ENCODE peak calls at places on chromosomes 3 and 15, in eight cellular contexts. Y is mammary epithelial cell, K is GM23248, R is transverse colon, Z is psoas muscle, D is Caco-2, I is RWPE2, H is lower lobe of right lung. O is an unnamed sample.
A peak's percentile ranks its signal among the peaks of the same experiment; 100 is the strongest.

GRCh38 chr3:127632035-127632434 is 3.0 kb downstream of the PODXL2 start:
- DNase-seq in Y (no peak), K (no peak), R (no peak), Z (no peak), D (no peak), I (no peak), H (no peak), O (no peak)

GRCh38 chr3:96991812-96992211 is 177.4 kb downstream of the EPHA6 start:
- DNase-seq in Y (no peak), K (peak; percentile 0), R (no peak), Z (no peak), D (no peak), I (no peak), H (no peak), O (no peak)

GRCh38 chr3:53696401-53697172 is 149.6 kb downstream of the CHDH start:
- DNase-seq in Y (no peak), K (peak; percentile 25), R (no peak), Z (no peak), D (peak; percentile 16), I (no peak), H (peak; percentile 55), O (no peak)

GRCh38 chr3:24042879-24043567 is 97.9 kb downstream of the NR1D2 start:
- DNase-seq in Y (no peak), K (peak; percentile 8), R (no peak), Z (no peak), D (no peak), I (no peak), H (no peak), O (no peak)

GRCh38 chr3:27877122-27878011 is 155.2 kb upstream of the EOMES start:
- DNase-seq in Y (no peak), K (no peak), R (no peak), Z (no peak), D (no peak), I (no peak), H (no peak), O (no peak)

GRCh38 chr15:92907880-92908279 is 7.8 kb downstream of the CHD2 start:
- DNase-seq in Y (peak; percentile 86), K (peak; percentile 97), R (no peak), Z (peak; percentile 31), D (no peak), I (no peak), H (no peak), O (no peak)

GRCh38 chr15:31387101-31387482 is 60.5 kb downstream of the KLF13 start:
- DNase-seq in Y (no peak), K (peak; percentile 24), R (no peak), Z (no peak), D (no peak), I (no peak), H (no peak), O (no peak)

GRCh38 chr3:25143356-25143704 is 284.7 kb upstream of the RARB start:
- DNase-seq in Y (peak; percentile 11), K (no peak), R (no peak), Z (no peak), D (no peak), I (no peak), H (no peak), O (no peak)

GRCh38 chr3:49804141-49805041 is 1.3 kb downstream of the INKA1 start:
- DNase-seq in Y (peak; percentile 25), K (no peak), R (no peak), Z (peak; percentile 43), D (no peak), I (no peak), H (peak; percentile 59), O (no peak)

GRCh38 chr15:86505951-86506350 is 426.3 kb downstream of the AGBL1 start:
- DNase-seq in Y (peak; percentile 19), K (no peak), R (no peak), Z (no peak), D (no peak), I (no peak), H (no peak), O (no peak)

GRCh38 chr15:43859546-43859945 is 32.7 kb downstream of the WDR76 start:
- DNase-seq in Y (no peak), K (no peak), R (no peak), Z (no peak), D (no peak), I (no peak), H (no peak), O (no peak)

GRCh38 chr3:14564741-14565140 is 24.6 kb upstream of the GRIP2 start:
- DNase-seq in Y (no peak), K (no peak), R (no peak), Z (no peak), D (no peak), I (no peak), H (no peak), O (no peak)

GRCh38 chr15:49645937-49646336 is 25.1 kb downstream of the DTWD1 start:
- DNase-seq in Y (peak; percentile 81), K (peak; percentile 84), R (no peak), Z (peak; percentile 21), D (no peak), I (peak; percentile 74), H (no peak), O (no peak)

GRCh38 chr3:128252083-128252482 is 98.8 kb downstream of the EEFSEC start:
- DNase-seq in Y (no peak), K (peak; percentile 15), R (no peak), Z (no peak), D (no peak), I (no peak), H (no peak), O (no peak)

GRCh38 chr15:61655881-61656280 is 404.4 kb downstream of the VPS13C start:
- DNase-seq in Y (no peak), K (no peak), R (no peak), Z (no peak), D (no peak), I (no peak), H (no peak), O (no peak)

GRCh38 chr3:76442374-76442915 is 597.5 kb upstream of the ROBO2 start:
- DNase-seq in Y (no peak), K (peak; percentile 78), R (no peak), Z (no peak), D (no peak), I (no peak), H (no peak), O (no peak)

GRCh38 chr3:9476935-9477334 is 76.7 kb downstream of the LHFPL4 start:
- DNase-seq in Y (no peak), K (no peak), R (no peak), Z (no peak), D (no peak), I (no peak), H (no peak), O (no peak)

GRCh38 chr15:23897091-23897490 is 210.0 kb upstream of the NDN start:
- DNase-seq in Y (no peak), K (no peak), R (no peak), Z (no peak), D (no peak), I (no peak), H (no peak), O (no peak)

GRCh38 chr3:50221413-50222168 is 14.4 kb upstream of the GNAI2 start:
- DNase-seq in Y (no peak), K (no peak), R (no peak), Z (no peak), D (no peak), I (no peak), H (no peak), O (no peak)

GRCh38 chr15:33860749-33861148 is 107.5 kb upstream of the CHRM5 start:
- DNase-seq in Y (peak; percentile 39), K (peak; percentile 73), R (no peak), Z (no peak), D (no peak), I (no peak), H (no peak), O (no peak)

GRCh38 chr3:64056616-64057165 is 33.4 kb upstream of the PSMD6 start:
- DNase-seq in Y (peak; percentile 46), K (peak; percentile 60), R (no peak), Z (no peak), D (no peak), I (no peak), H (no peak), O (no peak)

GRCh38 chr15:41018534-41018933 is 65.3 kb downstream of the CHAC1 start:
- DNase-seq in Y (peak; percentile 37), K (peak; percentile 49), R (peak; percentile 53), Z (no peak), D (peak; percentile 54), I (no peak), H (no peak), O (no peak)

GRCh38 chr15:75177360-75178071 is 24.2 kb upstream of the C15orf39 start:
- DNase-seq in Y (no peak), K (peak; percentile 18), R (no peak), Z (no peak), D (no peak), I (peak; percentile 64), H (no peak), O (no peak)

GRCh38 chr3:196514350-196514716 is 813 bp downstream of the SMCO1 start:
- DNase-seq in Y (no peak), K (no peak), R (no peak), Z (no peak), D (no peak), I (no peak), H (no peak), O (no peak)
- H3K4me1 ChIP-seq in Y (peaks cover 3% of the 10 kb centered on the region), K (peaks cover 6% of the 10 kb centered on the region), R (no peaks in the 10 kb centered on the region), Z (peaks cover 13% of the 10 kb centered on the region), D (no peaks in the 10 kb centered on the region), I (no peaks in the 10 kb centered on the region), H (no peaks in the 10 kb centered on the region), O (peaks cover 6% of the 10 kb centered on the region)

DNA sequence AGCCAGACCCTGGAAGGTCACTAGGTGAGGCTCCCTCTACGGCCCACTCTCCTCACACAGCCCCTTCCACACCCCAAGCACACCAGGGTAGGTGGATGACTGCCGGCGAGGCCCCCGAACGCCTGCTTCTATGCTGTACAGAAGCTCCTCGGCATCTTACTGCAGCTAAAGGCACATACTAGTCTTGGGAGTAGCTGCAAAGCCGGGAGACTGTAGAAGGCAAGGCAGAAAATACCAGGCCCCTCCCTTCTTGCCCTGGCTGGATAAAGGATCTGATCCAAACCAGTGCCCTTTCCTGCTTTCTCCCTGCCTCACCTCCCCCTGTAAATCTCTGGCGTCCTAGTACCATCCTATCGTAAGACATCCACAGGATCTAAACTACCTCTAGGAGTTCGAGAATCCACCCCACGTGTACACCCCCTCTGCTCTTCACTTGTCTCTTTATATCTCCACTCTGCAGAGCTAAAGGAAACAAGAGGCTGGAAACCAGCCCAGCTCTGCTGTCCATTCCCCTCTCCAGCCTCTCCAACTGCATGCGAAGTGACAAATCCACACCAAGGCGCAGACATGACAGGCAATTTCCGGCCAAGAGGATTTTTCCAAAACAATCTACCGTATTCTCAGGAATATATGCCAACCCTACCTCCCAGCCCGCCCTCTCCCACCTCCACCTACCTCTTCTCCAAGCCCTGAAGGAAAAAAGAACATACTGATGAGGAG is 11.8 kb downstream of the TNK2 start:
- DNase-seq in Y (no peak), K (peak; percentile 92), R (no peak), Z (no peak), D (no peak), I (no peak), H (no peak), O (no peak)
- H3K4me1 ChIP-seq in Y (peaks cover 72% of the 10 kb centered on the region), K (peaks cover 35% of the 10 kb centered on the region), R (peaks cover 22% of the 10 kb centered on the region), Z (peaks cover 73% of the 10 kb centered on the region), D (peaks cover 7% of the 10 kb centered on the region), I (peaks cover 24% of the 10 kb centered on the region), H (peaks cover 72% of the 10 kb centered on the region), O (peaks cover 40% of the 10 kb centered on the region)

GRCh38 chr3:46986055-46986730 is 6.7 kb downstream of the NBEAL2 start:
- DNase-seq in Y (no peak), K (no peak), R (peak; percentile 39), Z (peak; percentile 1), D (no peak), I (no peak), H (peak; percentile 20), O (no peak)
- H3K4me1 ChIP-seq in Y (peaks cover 25% of the 10 kb centered on the region), K (no peaks in the 10 kb centered on the region), R (peaks cover 22% of the 10 kb centered on the region), Z (no peaks in the 10 kb centered on the region), D (peaks cover 32% of the 10 kb centered on the region), I (peaks cover 41% of the 10 kb centered on the region), H (peaks cover 77% of the 10 kb centered on the region), O (peaks cover 44% of the 10 kb centered on the region)

GRCh38 chr3:13544951-13545651 is 3.8 kb upstream of the FBLN2 start:
- DNase-seq in Y (no peak), K (no peak), R (no peak), Z (no peak), D (no peak), I (no peak), H (no peak), O (no peak)
- H3K4me1 ChIP-seq in Y (peaks cover 24% of the 10 kb centered on the region), K (peaks cover 60% of the 10 kb centered on the region), R (no peaks in the 10 kb centered on the region), Z (no peaks in the 10 kb centered on the region), D (peaks cover 24% of the 10 kb centered on the region), I (peaks cover 32% of the 10 kb centered on the region), H (peaks cover 10% of the 10 kb centered on the region), O (peaks cover 28% of the 10 kb centered on the region)